ENCODE peak calls at places on chromosomes 5 and 9, in four cellular contexts. One of them, this sample, is unnamed.

GRCh38 chr9:95004452-95005275 is 278.2 kb downstream of the AOPEP start:
- DNase-seq in natural killer cell: peak; percentile 26
- DNase-seq in ovary: peak; percentile 69
- DNase-seq in heart right ventricle: peak; percentile 66
- DNase-seq in this sample: no peak

GRCh38 chr9:77851862-77852602 is 179.6 kb downstream of the GNAQ start:
- DNase-seq in natural killer cell: no peak
- DNase-seq in ovary: no peak
- DNase-seq in heart right ventricle: no peak
- DNase-seq in this sample: no peak

GRCh38 chr5:157484768-157485167 is 24.8 kb downstream of the NIPAL4 start:
- DNase-seq in natural killer cell: no peak
- DNase-seq in ovary: no peak
- DNase-seq in heart right ventricle: no peak
- DNase-seq in this sample: no peak

GRCh38 chr5:96745844-96746531 is 61.8 kb downstream of the ERAP1 start:
- DNase-seq in natural killer cell: no peak
- DNase-seq in ovary: no peak
- DNase-seq in heart right ventricle: no peak
- DNase-seq in this sample: no peak

GRCh38 chr9:137423001-137423809 is at the start of the genes EXD3 and NOXA1:
- DNase-seq in natural killer cell: peak; percentile 95
- DNase-seq in ovary: peak; percentile 95
- DNase-seq in heart right ventricle: peak; percentile 93
- DNase-seq in this sample: peak; percentile 97

GRCh38 chr5:96324708-96325107 is 108.3 kb downstream of the PCSK1 start:
- DNase-seq in natural killer cell: no peak
- DNase-seq in ovary: no peak
- DNase-seq in heart right ventricle: no peak
- DNase-seq in this sample: no peak

GRCh38 chr9:33498387-33498786 is 24.7 kb upstream of the NOL6 start:
- DNase-seq in natural killer cell: no peak
- DNase-seq in ovary: no peak
- DNase-seq in heart right ventricle: no peak
- DNase-seq in this sample: no peak

GRCh38 chr5:16467363-16468219 is 2.0 kb upstream of the ZNF622 start:
- DNase-seq in natural killer cell: no peak
- DNase-seq in ovary: no peak
- DNase-seq in heart right ventricle: no peak
- DNase-seq in this sample: no peak

GRCh38 chr9:250039-250438 is 35.4 kb downstream of the DOCK8 start:
- DNase-seq in natural killer cell: no peak
- DNase-seq in ovary: no peak
- DNase-seq in heart right ventricle: no peak
- DNase-seq in this sample: no peak

GRCh38 chr9:2209400-2209799 is 194.3 kb downstream of the SMARCA2 start:
- DNase-seq in natural killer cell: no peak
- DNase-seq in ovary: no peak
- DNase-seq in heart right ventricle: no peak
- DNase-seq in this sample: no peak

GRCh38 chr9:92887880-92888338 is 10.1 kb upstream of the ZNF484 start:
- DNase-seq in natural killer cell: no peak
- DNase-seq in ovary: no peak
- DNase-seq in heart right ventricle: no peak
- DNase-seq in this sample: no peak

GRCh38 chr5:3302228-3302627 is 293.4 kb upstream of the IRX1 start:
- DNase-seq in natural killer cell: no peak
- DNase-seq in ovary: no peak
- DNase-seq in heart right ventricle: no peak
- DNase-seq in this sample: no peak

GRCh38 chr5:73448451-73449136 is at the start of gene FOXD1:
- DNase-seq in natural killer cell: peak; percentile 25
- DNase-seq in ovary: peak; percentile 60
- DNase-seq in heart right ventricle: peak; percentile 45
- DNase-seq in this sample: peak; percentile 82

GRCh38 chr9:121670447-121670846 is 19.0 kb downstream of the DAB2IP start:
- DNase-seq in natural killer cell: no peak
- DNase-seq in ovary: peak; percentile 83
- DNase-seq in heart right ventricle: no peak
- DNase-seq in this sample: no peak

GRCh38 chr5:135750506-135750905 is 84.0 kb upstream of the SLC25A48 start:
- DNase-seq in natural killer cell: no peak
- DNase-seq in ovary: no peak
- DNase-seq in heart right ventricle: no peak
- DNase-seq in this sample: no peak

GRCh38 chr5:84816746-84817547 is 432.3 kb upstream of the EDIL3 start:
- DNase-seq in natural killer cell: no peak
- DNase-seq in ovary: no peak
- DNase-seq in heart right ventricle: no peak
- DNase-seq in this sample: no peak

GRCh38 chr9:114258866-114259799 is 63.8 kb upstream of the ORM1 start:
- DNase-seq in natural killer cell: no peak
- DNase-seq in ovary: no peak
- DNase-seq in heart right ventricle: no peak
- DNase-seq in this sample: no peak

GRCh38 chr5:66174338-66174737 is 30.2 kb downstream of the SREK1 start:
- DNase-seq in natural killer cell: no peak
- DNase-seq in ovary: no peak
- DNase-seq in heart right ventricle: no peak
- DNase-seq in this sample: no peak

GRCh38 chr9:114149181-114149580 is 6.2 kb upstream of the COL27A1 start:
- DNase-seq in natural killer cell: no peak
- DNase-seq in ovary: no peak
- DNase-seq in heart right ventricle: no peak
- DNase-seq in this sample: no peak

GRCh38 chr9:135468866-135469521 is 10.6 kb upstream of the PPP1R26 start:
- DNase-seq in natural killer cell: no peak
- DNase-seq in ovary: no peak
- DNase-seq in heart right ventricle: no peak
- DNase-seq in this sample: no peak

GRCh38 chr9:136003356-136004218 is 42.4 kb upstream of the UBAC1 start:
- DNase-seq in natural killer cell: no peak
- DNase-seq in ovary: no peak
- DNase-seq in heart right ventricle: no peak
- DNase-seq in this sample: no peak

GRCh38 chr5:150350524-150351344 is 6.8 kb upstream of the TCOF1 start:
- DNase-seq in natural killer cell: no peak
- DNase-seq in ovary: peak; percentile 54
- DNase-seq in heart right ventricle: peak; percentile 69
- DNase-seq in this sample: no peak

GRCh38 chr5:134004626-134005414 is at the start of gene VDAC1:
- DNase-seq in natural killer cell: peak; percentile 77
- DNase-seq in ovary: peak; percentile 81
- DNase-seq in heart right ventricle: peak; percentile 83
- DNase-seq in this sample: peak; percentile 83

GRCh38 chr5:172028167-172028566 is 21.7 kb upstream of the FBXW11 start:
- DNase-seq in natural killer cell: no peak
- DNase-seq in ovary: no peak
- DNase-seq in heart right ventricle: no peak
- DNase-seq in this sample: no peak

GRCh38 chr9:125932012-125932411 is 184.8 kb downstream of the PBX3 start:
- DNase-seq in natural killer cell: no peak
- DNase-seq in ovary: peak; percentile 55
- DNase-seq in heart right ventricle: peak; percentile 54
- DNase-seq in this sample: no peak

GRCh38 chr9:18451409-18451808 is 22.5 kb upstream of the ADAMTSL1 start:
- DNase-seq in natural killer cell: no peak
- DNase-seq in ovary: no peak
- DNase-seq in heart right ventricle: no peak
- DNase-seq in this sample: no peak

GRCh38 chr5:84430863-84431663 is 46.4 kb upstream of the EDIL3 start:
- DNase-seq in natural killer cell: no peak
- DNase-seq in ovary: no peak
- DNase-seq in heart right ventricle: no peak
- DNase-seq in this sample: no peak

GRCh38 chr5:176816791-176817272 is 6.5 kb downstream of the UNC5A start:
- DNase-seq in natural killer cell: no peak
- DNase-seq in ovary: no peak
- DNase-seq in heart right ventricle: no peak
- DNase-seq in this sample: no peak

GRCh38 chr5:109387408-109387974 is 22.3 kb downstream of the PJA2 start:
- DNase-seq in natural killer cell: no peak
- DNase-seq in ovary: no peak
- DNase-seq in heart right ventricle: no peak
- DNase-seq in this sample: no peak

GRCh38 chr5:33890147-33890546 is 1.6 kb downstream of the ADAMTS12 start:
- DNase-seq in natural killer cell: no peak
- DNase-seq in ovary: no peak
- DNase-seq in heart right ventricle: no peak
- DNase-seq in this sample: no peak

GRCh38 chr9:14418262-14419200 is 104.6 kb upstream of the NFIB start:
- DNase-seq in natural killer cell: no peak
- DNase-seq in ovary: no peak
- DNase-seq in heart right ventricle: no peak
- DNase-seq in this sample: no peak

GRCh38 chr5:175621971-175622370 is 35.9 kb upstream of the HRH2 start:
- DNase-seq in natural killer cell: no peak
- DNase-seq in ovary: no peak
- DNase-seq in heart right ventricle: no peak
- DNase-seq in this sample: no peak

GRCh38 chr5:159913048-159913447 is 3.2 kb upstream of the ADRA1B start:
- DNase-seq in natural killer cell: no peak
- DNase-seq in ovary: peak; percentile 50
- DNase-seq in heart right ventricle: no peak
- DNase-seq in this sample: no peak

GRCh38 chr5:159917919-159918487 is 1.7 kb downstream of the ADRA1B start:
- DNase-seq in natural killer cell: no peak
- DNase-seq in ovary: no peak
- DNase-seq in heart right ventricle: no peak
- DNase-seq in this sample: no peak

GRCh38 chr5:159913481-159913880 is 2.8 kb upstream of the ADRA1B start:
- DNase-seq in natural killer cell: no peak
- DNase-seq in ovary: no peak
- DNase-seq in heart right ventricle: no peak
- DNase-seq in this sample: no peak

GRCh38 chr5:159916841-159917761 is 819 bp downstream of the ADRA1B start:
- DNase-seq in natural killer cell: no peak
- DNase-seq in ovary: no peak
- DNase-seq in heart right ventricle: no peak
- DNase-seq in this sample: no peak

GRCh38 chr5:159915913-159916840 is at the start of gene ADRA1B:
- DNase-seq in natural killer cell: peak; percentile 28
- DNase-seq in ovary: peak; percentile 84
- DNase-seq in heart right ventricle: peak; percentile 62
- DNase-seq in this sample: peak; percentile 79
- TF ChIP-seq CTCF in natural killer cell: peak; percentile 24
- TF ChIP-seq CTCF in ovary: peak; percentile 70
- TF ChIP-seq CTCF in heart right ventricle: peak; percentile 75
- TF ChIP-seq CTCF in this sample: peak; percentile 77

GRCh38 chr9:126935630-126936029 is 21.0 kb downstream of the RALGPS1 start:
- DNase-seq in natural killer cell: no peak
- DNase-seq in ovary: no peak
- DNase-seq in heart right ventricle: no peak
- DNase-seq in this sample: no peak

GRCh38 chr9:126937444-126937843 is 22.9 kb downstream of the RALGPS1 start:
- DNase-seq in natural killer cell: no peak
- DNase-seq in ovary: no peak
- DNase-seq in heart right ventricle: no peak
- DNase-seq in this sample: no peak

GRCh38 chr9:126932871-126933321 is 18.3 kb downstream of the RALGPS1 start:
- DNase-seq in natural killer cell: no peak
- DNase-seq in ovary: no peak
- DNase-seq in heart right ventricle: no peak
- DNase-seq in this sample: no peak

GRCh38 chr9:126934441-126934840 is 19.9 kb downstream of the RALGPS1 start:
- DNase-seq in natural killer cell: no peak
- DNase-seq in ovary: no peak
- DNase-seq in heart right ventricle: no peak
- DNase-seq in this sample: no peak

GRCh38 chr9:126933334-126933980 is 18.9 kb downstream of the RALGPS1 start:
- DNase-seq in natural killer cell: no peak
- DNase-seq in ovary: no peak
- DNase-seq in heart right ventricle: no peak
- DNase-seq in this sample: no peak
- TF ChIP-seq CTCF in natural killer cell: no peak
- TF ChIP-seq CTCF in ovary: no peak
- TF ChIP-seq CTCF in heart right ventricle: no peak
- TF ChIP-seq CTCF in this sample: no peak

GRCh38 chr5:52920929-52921328 is 68.2 kb upstream of the ITGA2 start:
- DNase-seq in natural killer cell: no peak
- DNase-seq in ovary: no peak
- DNase-seq in heart right ventricle: no peak
- DNase-seq in this sample: no peak
- TF ChIP-seq CTCF in natural killer cell: no peak
- TF ChIP-seq CTCF in ovary: no peak
- TF ChIP-seq CTCF in heart right ventricle: no peak
- TF ChIP-seq CTCF in this sample: no peak

DNA sequence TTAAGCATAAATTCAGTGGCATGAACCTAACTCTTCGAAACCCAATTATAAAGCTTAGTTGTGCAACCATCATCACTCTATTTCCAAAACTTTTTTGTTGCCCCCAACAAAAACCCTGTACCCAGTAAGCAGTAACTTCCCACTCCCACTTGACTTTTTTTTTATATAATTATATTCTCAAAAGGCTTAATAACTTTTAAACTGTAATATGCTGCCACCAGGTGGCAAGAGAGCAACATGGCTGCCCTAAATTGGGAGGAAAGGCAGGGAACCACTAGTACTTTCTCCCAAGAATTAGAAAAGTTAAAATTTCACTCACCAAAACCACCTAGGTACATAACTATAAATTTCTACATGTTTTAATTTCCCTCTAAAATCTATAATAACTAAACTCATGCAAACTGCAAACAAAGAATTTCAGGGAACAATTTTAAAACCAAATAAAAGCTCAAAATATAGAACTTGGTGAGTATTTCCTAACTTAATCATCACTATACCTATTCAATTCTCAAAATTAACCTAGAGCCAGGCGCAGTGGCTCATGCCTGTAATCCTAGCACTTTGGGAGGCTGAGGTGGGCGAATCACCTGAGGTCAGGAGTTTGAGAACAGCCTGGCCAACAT is 50.2 kb upstream of the RNF38 start:
- DNase-seq in natural killer cell: no peak
- DNase-seq in ovary: peak; percentile 45
- DNase-seq in heart right ventricle: peak; percentile 18
- DNase-seq in this sample: no peak
- TF ChIP-seq CTCF in natural killer cell: peak; percentile 71
- TF ChIP-seq CTCF in ovary: peak; percentile 38
- TF ChIP-seq CTCF in heart right ventricle: peak; percentile 79
- TF ChIP-seq CTCF in this sample: peak; percentile 86